ENCODE peak calls at places on chromosomes 16 and 17, in four cellular contexts. I, N, O and B are unnamed samples.

GRCh38 chr17:75707096-75707720 is 14.1 kb upstream of the ITGB4 start:
- DNase-seq in I (no peak), N (peak), O (peak), B (no peak)

GRCh38 chr16:23941963-23942564 is 106.3 kb downstream of the PRKCB start:
- DNase-seq in I (no peak), N (no peak), O (no peak), B (no peak)

GRCh38 chr16:50298591-50299507 is 32.5 kb downstream of the ADCY7 start:
- DNase-seq in I (peak), N (no peak), O (no peak), B (no peak)

GRCh38 chr17:8044819-8045810 is 6.3 kb downstream of the ALOX15B start:
- DNase-seq in I (no peak), N (no peak), O (no peak), B (no peak)

GRCh38 chr16:19166500-19166899 is 1.5 kb upstream of the SYT17 start:
- DNase-seq in I (no peak), N (no peak), O (no peak), B (peak)

GRCh38 chr17:30164531-30164930 is 47.9 kb downstream of the NSRP1 start:
- DNase-seq in I (no peak), N (no peak), O (no peak), B (no peak)

GRCh38 chr16:11175850-11176341 is 80.1 kb downstream of the SOCS1 start:
- DNase-seq in I (no peak), N (no peak), O (no peak), B (no peak)

GRCh38 chr17:51371732-51372151 is 111.4 kb downstream of the UTP18 start:
- DNase-seq in I (peak), N (peak), O (no peak), B (peak)

GRCh38 chr17:13204607-13205237 is 186.9 kb upstream of the ELAC2 start:
- DNase-seq in I (no peak), N (no peak), O (no peak), B (no peak)

GRCh38 chr17:57455063-57455914 is 199.0 kb downstream of the MSI2 start:
- DNase-seq in I (no peak), N (peak), O (no peak), B (no peak)

GRCh38 chr16:85301171-85301690 is 189.0 kb upstream of the CIBAR2 start:
- DNase-seq in I (no peak), N (no peak), O (peak), B (no peak)

GRCh38 chr17:16886655-16887322 is 85.1 kb downstream of the TNFRSF13B start:
- DNase-seq in I (no peak), N (no peak), O (no peak), B (no peak)

GRCh38 chr17:50049636-50050035 is 6.3 kb upstream of the ITGA3 start:
- DNase-seq in I (peak), N (no peak), O (no peak), B (no peak)

GRCh38 chr17:58913971-58914769 is 158.5 kb downstream of the PPM1E start:
- DNase-seq in I (no peak), N (peak), O (no peak), B (no peak)

GRCh38 chr16:23508589-23509440 is 1.5 kb downstream of the GGA2 start:
- DNase-seq in I (peak), N (peak), O (no peak), B (peak)

GRCh38 chr17:32126325-32126724 is 16.0 kb upstream of the RHOT1 start:
- DNase-seq in I (no peak), N (no peak), O (no peak), B (no peak)

GRCh38 chr16:82655315-82655714 is 28.5 kb downstream of the CDH13 start:
- DNase-seq in I (no peak), N (peak), O (peak), B (no peak)

GRCh38 chr17:63985387-63986140 is 12.6 kb upstream of the PRR29 start:
- DNase-seq in I (peak), N (no peak), O (no peak), B (no peak)

GRCh38 chr17:65666869-65667268 is 105.4 kb upstream of the AXIN2 start:
- DNase-seq in I (no peak), N (no peak), O (no peak), B (no peak)

GRCh38 chr17:19787733-19788357 is 39.7 kb upstream of the ALDH3A1 start:
- DNase-seq in I (no peak), N (no peak), O (no peak), B (no peak)

GRCh38 chr17:32486091-32486700 is 597 bp upstream of the CDK5R1 start:
- DNase-seq in I (peak), N (peak), O (peak), B (peak)

GRCh38 chr16:27795992-27796614 is 246.2 kb downstream of the KATNIP start:
- DNase-seq in I (peak), N (peak), O (peak), B (no peak)

GRCh38 chr17:43966276-43966675 is 12.5 kb upstream of the PYY start:
- DNase-seq in I (no peak), N (no peak), O (no peak), B (no peak)

GRCh38 chr17:6505425-6506142 is 50.8 kb downstream of the PITPNM3 start:
- DNase-seq in I (peak), N (peak), O (no peak), B (no peak)

GRCh38 chr16:749010-749409 is 8.2 kb upstream of the CIAO3 start:
- DNase-seq in I (no peak), N (peak), O (no peak), B (no peak)

GRCh38 chr16:10754941-10755340 is 11.3 kb downstream of the NUBP1 start:
- DNase-seq in I (no peak), N (peak), O (no peak), B (no peak)

GRCh38 chr17:65190467-65191095 is 53.4 kb downstream of the RGS9 start:
- DNase-seq in I (no peak), N (peak), O (no peak), B (no peak)

GRCh38 chr17:45319239-45319703 is 2.5 kb upstream of the MAP3K14 start:
- DNase-seq in I (no peak), N (peak), O (no peak), B (no peak)
- H3K27ac ChIP-seq in I (no peak), N (no peak), O (peak), B (no peak)

GRCh38 chr16:67157892-67158635 is 1.6 kb downstream of the TRADD start:
- DNase-seq in I (no peak), N (no peak), O (no peak), B (no peak)
- H3K27ac ChIP-seq in I (no peak), N (no peak), O (peak), B (no peak)

GRCh38 chr17:48545539-48545938 is 630 bp upstream of the HOXB2 start:
- DNase-seq in I (no peak), N (no peak), O (no peak), B (no peak)
- H3K27ac ChIP-seq in I (no peak), N (peak), O (peak), B (no peak)

GRCh38 chr17:77018504-77018903 is 122.3 kb upstream of the SEC14L1 start:
- DNase-seq in I (no peak), N (no peak), O (no peak), B (no peak)

GRCh38 chr17:77022766-77023165 is 118.0 kb upstream of the SEC14L1 start:
- DNase-seq in I (no peak), N (no peak), O (no peak), B (no peak)

GRCh38 chr17:77020973-77021372 is 119.8 kb upstream of the SEC14L1 start:
- DNase-seq in I (no peak), N (no peak), O (no peak), B (no peak)

GRCh38 chr17:77025781-77026180 is 115.0 kb upstream of the SEC14L1 start:
- DNase-seq in I (no peak), N (no peak), O (no peak), B (no peak)

DNA sequence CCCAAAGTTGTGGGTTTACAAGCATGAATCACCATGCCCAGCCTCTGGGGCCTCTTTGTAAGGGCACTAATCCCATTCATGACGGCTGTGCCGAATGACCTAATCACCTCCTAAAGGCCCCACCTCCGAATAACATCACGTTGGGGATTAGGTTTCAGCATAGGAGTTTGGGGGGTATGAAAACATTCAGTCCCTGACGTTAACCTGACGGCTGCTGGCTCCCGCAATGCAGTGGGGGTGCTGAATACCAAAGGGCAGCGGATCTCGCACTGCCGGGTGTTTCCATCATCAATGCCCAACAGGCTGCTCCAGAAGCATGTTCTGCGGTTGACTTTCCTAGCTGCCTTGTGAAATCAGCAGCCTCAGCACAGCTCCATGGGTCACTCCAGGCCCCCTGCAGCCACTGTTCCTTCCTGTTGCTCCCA is 120.8 kb upstream of the SEC14L1 start:
- DNase-seq in I (peak), N (peak), O (no peak), B (no peak)
- H3K27ac ChIP-seq in I (no peak), N (no peak), O (no peak), B (no peak)

DNA sequence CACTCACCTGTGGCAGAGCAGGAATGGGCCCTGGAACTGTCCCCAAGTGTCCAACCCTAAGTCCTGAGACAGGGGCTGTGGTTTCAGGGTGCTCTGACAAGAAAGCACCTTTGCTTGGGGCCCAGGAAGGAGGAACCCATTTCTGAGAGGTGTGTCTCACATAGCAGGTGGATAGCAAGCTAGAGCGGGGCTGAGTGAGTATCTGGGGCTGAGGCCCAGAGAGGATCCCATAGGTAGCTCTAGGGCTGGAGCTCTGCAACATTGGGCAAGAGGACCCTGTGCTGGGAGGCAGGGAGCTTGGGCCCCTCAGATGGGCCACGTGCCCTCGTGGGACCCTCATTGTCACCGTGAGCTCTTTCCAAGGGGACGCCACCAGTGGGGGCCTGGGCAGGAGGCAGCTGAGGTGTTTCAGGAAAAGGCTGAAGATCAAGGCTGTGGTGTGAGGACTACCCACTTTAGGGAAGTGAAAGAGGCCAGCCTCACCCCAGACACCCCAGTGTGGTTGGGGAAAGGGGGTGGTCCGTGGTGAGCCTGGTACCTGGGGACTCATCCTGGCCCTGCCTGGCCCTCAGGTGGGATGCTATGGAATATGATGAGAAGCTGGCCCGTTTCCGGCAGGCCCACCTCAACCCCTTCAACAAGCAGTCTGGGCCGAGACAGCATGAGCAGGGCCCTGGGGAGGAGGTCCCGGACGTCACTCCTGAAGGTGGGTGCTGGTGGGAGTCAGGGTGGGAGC is 5.3 kb downstream of the DEF8 start:
- DNase-seq in I (no peak), N (no peak), O (no peak), B (no peak)
- H3K27ac ChIP-seq in I (no peak), N (no peak), O (no peak), B (no peak)